ENCODE peak calls at places on chromosome X, in five cellular contexts. M is cardiac muscle cell, U is progenitor cell of endocrine pancreas, F is fibroblast of the aortic adventitia, T is B cell. H is an unnamed sample.

GRCh38 chrX:145213504-145213903 is 33.8 kb upstream of the SPANXN1 start:
- DNase-seq in F (no peak), T (no peak), M (no peak), U (no peak), H (no peak)

GRCh38 chrX:43643201-43643600 is 12.9 kb upstream of the MAOA start:
- DNase-seq in M (peak), T (no peak), U (no peak), F (peak), H (no peak)

GRCh38 chrX:98448524-98448923 is 1564.8 kb downstream of the RPA4 start:
- DNase-seq in T (no peak), M (no peak), U (no peak), F (no peak), H (no peak)

GRCh38 chrX:134599173-134599914 is 58.9 kb downstream of the PLAC1 start:
- DNase-seq in F (peak), U (no peak), M (peak), T (no peak), H (peak)

GRCh38 chrX:43633081-43633480 is 23.0 kb upstream of the MAOA start:
- DNase-seq in T (no peak), U (no peak), M (no peak), F (no peak), H (no peak)

GRCh38 chrX:9171841-9172240 is 137.9 kb upstream of the FAM9B start:
- DNase-seq in F (peak), T (no peak), M (peak), U (no peak), H (no peak)

GRCh38 chrX:100819534-100819836 is 706 bp upstream of the CSTF2 start:
- DNase-seq in M (no peak), F (no peak), U (no peak), T (no peak), H (no peak)

GRCh38 chrX:38755319-38755718 is 45.9 kb upstream of the MID1IP1 start:
- DNase-seq in T (no peak), M (no peak), U (no peak), F (no peak), H (no peak)

GRCh38 chrX:48021026-48021900 is 14.5 kb downstream of the SPACA5 start:
- DNase-seq in F (peak), T (peak), M (peak), U (peak), H (peak)

GRCh38 chrX:49019599-49020249 is 17.7 kb upstream of the GRIPAP1 start:
- DNase-seq in F (no peak), M (no peak), T (no peak), U (no peak), H (no peak)

GRCh38 chrX:150569155-150569477 is 695 bp downstream of the MTM1 start:
- DNase-seq in M (peak), U (no peak), T (peak), F (peak), H (no peak)

GRCh38 chrX:70553516-70553915 is 108.9 kb downstream of the DLG3 start:
- DNase-seq in F (no peak), U (no peak), T (no peak), M (no peak), H (no peak)

GRCh38 chrX:106999002-106999975 is 723 bp downstream of the MORC4 start:
- DNase-seq in U (no peak), F (peak), M (peak), T (peak), H (no peak)

GRCh38 chrX:12007881-12008280 is 130.4 kb upstream of the FRMPD4 start:
- DNase-seq in T (no peak), U (no peak), M (peak), F (peak), H (peak)

GRCh38 chrX:110992611-110993010 is 103.4 kb upstream of the PAK3 start:
- DNase-seq in T (peak), F (peak), U (peak), M (peak), H (peak)

GRCh38 chrX:68931345-68931744 is 102.5 kb downstream of the EFNB1 start:
- DNase-seq in M (no peak), U (no peak), T (no peak), F (no peak), H (no peak)

GRCh38 chrX:38216642-38217041 is 4.0 kb downstream of the SRPX start:
- DNase-seq in F (peak), U (no peak), T (no peak), M (no peak), H (no peak)

GRCh38 chrX:44068043-44068442 is 94.9 kb upstream of the NDP start:
- DNase-seq in M (no peak), T (no peak), U (no peak), F (no peak), H (no peak)

GRCh38 chrX:1545776-1546408 is 8.9 kb upstream of the P2RY8 start:
- DNase-seq in U (no peak), T (no peak), M (no peak), F (no peak), H (no peak)

GRCh38 chrX:10875995-10876394 is 235.1 kb upstream of the HCCS start:
- DNase-seq in M (no peak), T (no peak), F (no peak), U (no peak), H (no peak)

DNA sequence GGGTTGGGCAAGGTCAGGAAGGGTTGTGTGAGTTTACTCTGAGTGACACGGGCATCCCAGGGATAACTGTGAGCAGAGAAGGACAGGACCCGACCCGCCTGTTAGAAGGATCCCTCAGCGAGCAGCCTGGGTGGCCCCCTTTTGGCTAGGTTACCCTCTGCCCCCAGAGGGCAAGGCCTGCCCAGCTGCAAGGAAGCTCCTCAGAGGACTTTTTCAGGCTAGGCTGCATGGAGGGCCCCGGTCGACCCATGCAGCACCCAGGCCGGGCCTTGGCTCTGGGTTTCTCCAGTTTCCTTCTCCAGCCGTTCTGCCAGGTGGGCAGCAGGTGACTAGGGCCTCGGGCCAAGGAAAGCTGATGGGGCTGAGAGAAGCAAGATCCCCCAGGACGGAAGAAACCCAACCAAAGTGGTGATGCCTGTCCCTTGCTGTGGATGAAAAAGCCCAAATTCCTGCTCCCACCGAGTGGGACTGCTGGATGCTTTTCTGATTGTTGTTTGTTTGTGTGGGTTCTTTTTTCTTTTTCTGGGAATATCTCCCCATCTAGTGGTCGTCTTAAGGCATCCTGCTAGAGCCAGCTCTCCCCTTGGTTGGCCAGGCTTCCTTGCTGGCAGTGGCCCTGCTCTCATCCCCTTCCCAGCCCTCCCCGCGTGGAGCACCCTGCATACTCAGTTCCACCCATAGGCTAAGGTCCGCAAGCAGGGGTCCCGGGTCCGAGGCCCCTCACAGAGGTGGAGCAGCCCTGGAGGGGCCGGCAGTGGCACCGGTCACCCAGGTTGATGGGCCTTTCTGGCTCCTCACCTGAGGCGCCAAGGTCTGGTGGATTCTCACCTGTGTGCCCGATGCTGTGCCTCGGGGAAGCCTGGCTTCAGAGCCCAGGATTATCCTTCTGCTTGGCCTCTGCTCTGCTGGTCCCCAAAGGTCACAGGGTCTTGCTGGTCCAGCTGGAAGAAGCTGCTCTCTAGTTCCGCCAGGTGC is 1.8 kb downstream of the ZFP92 start:
- DNase-seq in F (no peak), U (no peak), M (no peak), T (no peak), H (no peak)
- TF ChIP-seq CTCF in F (no peak), U (no peak), M (no peak), T (no peak), H (no peak)

GRCh38 chrX:136200466-136200865 is 50.7 kb downstream of the MAP7D3 start:
- DNase-seq in M (peak), F (peak), T (no peak), U (no peak), H (no peak)
- TF ChIP-seq CTCF in M (peak), F (peak), T (no peak), U (no peak), H (peak)

GRCh38 chrX:57932266-57932665 is 22.0 kb upstream of the ZXDA start:
- DNase-seq in M (no peak), F (no peak), T (no peak), U (no peak), H (no peak)

GRCh38 chrX:57925806-57926205 is 15.5 kb upstream of the ZXDA start:
- DNase-seq in F (no peak), T (no peak), U (no peak), M (no peak), H (no peak)

GRCh38 chrX:57930051-57930450 is 19.8 kb upstream of the ZXDA start:
- DNase-seq in U (no peak), F (no peak), T (no peak), M (no peak), H (no peak)

GRCh38 chrX:57933321-57933720 is 23.1 kb upstream of the ZXDA start:
- DNase-seq in U (no peak), F (no peak), T (no peak), M (no peak), H (no peak)

DNA sequence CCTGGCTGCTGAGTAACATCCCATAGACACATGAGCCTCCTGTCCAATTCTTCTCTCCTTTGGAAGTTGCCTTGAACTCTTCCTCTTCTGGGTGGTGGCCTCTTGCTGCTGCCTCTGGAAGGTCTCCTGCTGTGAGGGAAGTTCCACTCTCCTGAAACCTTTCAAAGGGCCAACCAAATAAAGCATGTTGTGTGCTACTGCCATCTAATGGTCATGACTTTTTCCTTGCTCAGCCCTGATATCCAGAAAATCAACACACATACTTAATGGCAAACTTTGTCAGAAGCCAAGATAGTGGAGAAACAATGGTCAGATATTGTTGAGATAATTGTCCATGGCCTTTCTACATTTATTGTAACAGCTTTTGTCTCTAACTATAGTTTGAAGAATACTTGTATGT is 19.1 kb upstream of the ZXDA start:
- DNase-seq in F (peak), U (no peak), T (peak), M (peak), H (no peak)
- TF ChIP-seq CTCF in F (peak), U (peak), T (peak), M (peak), H (peak)

GRCh38 chrX:143669395-143669794 is 33.5 kb upstream of the SLITRK4 start:
- DNase-seq in F (no peak), M (peak), U (no peak), T (no peak), H (no peak)
- TF ChIP-seq CTCF in F (no peak), M (peak), U (peak), T (no peak), H (no peak)

DNA sequence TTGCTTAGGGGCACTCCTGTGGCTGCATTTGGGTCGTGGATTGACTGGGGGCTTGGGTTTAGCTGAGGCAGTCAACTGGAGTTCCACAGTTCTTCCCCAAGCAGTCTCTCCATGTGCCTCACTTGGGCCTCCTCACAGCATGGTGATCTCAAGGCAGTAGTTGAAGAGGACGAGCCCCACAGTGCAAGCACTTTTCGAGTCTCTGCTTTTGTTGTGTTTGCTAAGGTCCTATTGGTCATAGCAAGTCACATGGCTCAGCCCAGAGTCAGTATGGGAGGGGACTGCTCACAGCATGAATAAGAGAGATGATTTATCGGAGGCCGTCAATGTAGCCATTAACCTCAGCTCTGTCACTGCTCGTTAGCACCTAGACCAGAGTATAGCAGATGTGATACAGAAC is 29.7 kb downstream of the BMX start:
- DNase-seq in F (no peak), U (no peak), M (no peak), T (no peak), H (no peak)
- TF ChIP-seq CTCF in F (no peak), U (no peak), M (no peak), T (no peak), H (no peak)

GRCh38 chrX:54825716-54826428 is 18.3 kb downstream of the MAGED2 start:
- DNase-seq in M (no peak), U (no peak), T (no peak), F (no peak), H (no peak)
- TF ChIP-seq CTCF in M (no peak), U (peak), T (peak), F (no peak), H (no peak)

GRCh38 chrX:148530464-148531077 is 30.2 kb downstream of the AFF2 start:
- DNase-seq in U (no peak), M (peak), F (peak), T (peak), H (no peak)
- TF ChIP-seq CTCF in U (peak), M (peak), F (peak), T (peak), H (peak)